ENCODE peak calls at places on chromosomes 4 and X, in nine cellular contexts. Y, M, V, O, T, W, Q, R and L are unnamed samples.

GRCh38 chr4:47466061-47466785 is 2.7 kb upstream of the COMMD8 start:
- DNase-seq in W (no peak), R (no peak), Q (no peak), O (no peak), M (no peak), V (no peak), T (no peak), Y (no peak), L (no peak)

GRCh38 chr4:35820026-35820425 is 424.3 kb downstream of the ARAP2 start:
- DNase-seq in R (no peak), M (no peak), T (no peak), Q (no peak), O (no peak), Y (no peak), W (no peak), V (no peak), L (no peak)

GRCh38 chrX:111671668-111672067 is 9.3 kb upstream of the ALG13 start:
- DNase-seq in Y (no peak), M (no peak), W (no peak), Q (no peak), O (no peak), R (no peak), V (no peak), T (no peak), L (no peak)

GRCh38 chr4:122156819-122157218 is 4.7 kb downstream of the BLTP1 start:
- DNase-seq in R (no peak), W (no peak), M (no peak), Q (no peak), T (peak; percentile 32), V (no peak), O (no peak), Y (no peak), L (no peak)

GRCh38 chrX:105876658-105877057 is 54.3 kb downstream of the NRK start:
- DNase-seq in Y (no peak), T (no peak), R (no peak), W (no peak), M (peak; percentile 49), V (no peak), Q (peak; percentile 16), O (no peak), L (peak; percentile 20)

GRCh38 chr4:114191496-114191895 is 212.0 kb upstream of the ARSJ start:
- DNase-seq in O (no peak), T (no peak), R (no peak), Q (no peak), M (no peak), V (no peak), W (no peak), Y (no peak), L (no peak)

GRCh38 chr4:182448281-182449151 is 205.3 kb downstream of the TENM3 start:
- DNase-seq in O (peak; percentile 24), T (peak; percentile 14), R (peak; percentile 88), M (peak; percentile 71), W (no peak), Y (peak; percentile 77), V (peak; percentile 78), Q (peak; percentile 97), L (peak; percentile 57)

GRCh38 chr4:143375326-143376073 is 38.8 kb downstream of the GAB1 start:
- DNase-seq in V (no peak), W (no peak), T (no peak), M (peak; percentile 71), Y (peak; percentile 43), O (no peak), R (no peak), Q (peak; percentile 35), L (peak; percentile 36)

GRCh38 chr4:68074397-68074796 is 55.3 kb downstream of the TMPRSS11F start:
- DNase-seq in V (no peak), T (no peak), Q (no peak), Y (no peak), O (no peak), W (peak; percentile 35), M (no peak), R (no peak), L (no peak)

GRCh38 chrX:154779261-154779660 is 16.6 kb downstream of the DKC1 start:
- DNase-seq in R (no peak), W (no peak), M (no peak), Q (no peak), T (no peak), O (no peak), V (no peak), Y (no peak), L (no peak)

GRCh38 chrX:39242187-39242586 is 440.9 kb downstream of the MID1IP1 start:
- DNase-seq in Q (peak; percentile 62), M (peak; percentile 42), T (peak; percentile 20), R (no peak), W (no peak), O (peak; percentile 7), V (no peak), Y (peak; percentile 52), L (peak; percentile 89)

GRCh38 chr4:167000141-167000852 is 234.0 kb downstream of the SPOCK3 start:
- DNase-seq in Y (no peak), M (no peak), T (no peak), V (no peak), W (peak; percentile 61), Q (no peak), O (no peak), R (no peak), L (no peak)

GRCh38 chr4:84644087-84644486 is 61.2 kb downstream of the CDS1 start:
- DNase-seq in V (no peak), T (no peak), M (no peak), R (no peak), O (no peak), Q (no peak), Y (no peak), W (no peak), L (no peak)
- H3K4me3 ChIP-seq in V (no peak overlapping the region), T (no peak overlapping the region), M (no peak overlapping the region), R (no peak overlapping the region), O (no peak overlapping the region), Q (no peak overlapping the region), Y (no peak overlapping the region), W (no peak overlapping the region), L (no peak overlapping the region)

GRCh38 chr4:8457646-8458045 is 17.1 kb downstream of the TRMT44 start:
- DNase-seq in V (no peak), T (no peak), O (no peak), M (no peak), W (no peak), R (no peak), Q (no peak), Y (no peak), L (no peak)
- H3K4me1 ChIP-seq in V (no peaks in the 10 kb centered on the region), T (no peaks in the 10 kb centered on the region), O (no peaks in the 10 kb centered on the region), M (no peaks in the 10 kb centered on the region), W (peaks cover 10% of the 10 kb centered on the region), R (no peaks in the 10 kb centered on the region), Q (no peaks in the 10 kb centered on the region), Y (no peaks in the 10 kb centered on the region), L (no peaks in the 10 kb centered on the region)

GRCh38 chr4:184392321-184392720 is 82.0 kb downstream of the IRF2 start:
- DNase-seq in W (no peak), Y (no peak), V (no peak), Q (no peak), O (no peak), M (no peak), T (no peak), R (no peak), L (no peak)
- H3K36me3 ChIP-seq in W (no peaks in the 10 kb centered on the region), Y (no peaks in the 10 kb centered on the region), V (no peaks in the 10 kb centered on the region), Q (peaks cover under 1% of the 10 kb centered on the region), O (peaks cover 61% of the 10 kb centered on the region), M (peaks cover 61% of the 10 kb centered on the region), T (peaks cover 49% of the 10 kb centered on the region), R (peaks cover 9% of the 10 kb centered on the region), L (peaks cover 2% of the 10 kb centered on the region)

DNA sequence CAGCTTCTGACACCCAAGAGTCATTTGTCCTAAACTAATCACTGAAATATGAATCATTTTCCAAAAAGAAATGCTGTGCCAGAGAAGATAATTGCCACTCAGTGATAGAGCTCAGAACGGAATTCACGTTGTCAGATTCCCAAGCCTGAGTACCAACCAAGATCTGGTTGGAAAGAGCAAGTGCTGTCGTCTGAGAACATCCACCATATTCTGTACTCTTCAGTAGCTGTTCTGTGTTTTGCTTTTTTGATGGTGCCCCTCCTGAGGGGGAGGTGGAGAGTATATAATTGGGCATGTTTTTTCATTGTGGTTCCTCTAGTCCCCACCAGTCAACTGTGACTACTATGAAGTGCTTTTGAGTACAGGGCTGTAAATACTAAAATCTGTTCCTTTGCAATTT is 13.2 kb downstream of the RUFY3 start:
- DNase-seq in W (no peak), R (no peak), Y (no peak), Q (no peak), O (no peak), M (no peak), V (no peak), T (peak; percentile 9), L (no peak)
- H3K4me3 ChIP-seq in W (no peak overlapping the region), R (peak overlapping the region; percentile 46), Y (peak overlapping the region; percentile 29), Q (no peak overlapping the region), O (peak overlapping the region; percentile 40), M (peak overlapping the region; percentile 46), V (peak overlapping the region; percentile 17), T (peak overlapping the region; percentile 15), L (no peak overlapping the region)

DNA sequence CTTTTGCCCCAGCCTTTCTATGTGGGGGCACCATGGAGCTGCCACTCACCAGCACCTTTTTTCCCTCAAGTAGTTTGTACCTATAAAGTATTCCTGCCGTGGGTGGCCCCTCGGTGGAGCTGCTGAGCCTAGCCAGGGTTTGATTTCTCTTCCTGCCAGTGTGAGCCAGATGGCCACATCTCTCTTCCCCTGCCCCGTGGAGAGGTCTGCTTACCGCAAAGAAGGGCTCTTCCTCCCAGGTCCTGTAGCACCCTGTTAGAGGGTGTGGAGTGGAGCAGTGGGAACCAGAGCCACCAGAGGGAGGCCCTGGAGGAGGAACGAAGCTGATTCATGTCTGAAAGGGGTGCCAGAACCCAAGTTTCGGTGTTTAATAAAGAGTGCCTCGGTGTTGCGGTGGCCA is 95.4 kb downstream of the PTTG2 start:
- DNase-seq in T (no peak), Y (no peak), R (no peak), M (no peak), W (no peak), Q (no peak), V (no peak), O (no peak), L (no peak)
- H3K4me1 ChIP-seq in T (no peaks in the 10 kb centered on the region), Y (no peaks in the 10 kb centered on the region), R (peaks cover 38% of the 10 kb centered on the region), M (no peaks in the 10 kb centered on the region), W (no peaks in the 10 kb centered on the region), Q (peaks cover 17% of the 10 kb centered on the region), V (no peaks in the 10 kb centered on the region), O (no peaks in the 10 kb centered on the region), L (no peaks in the 10 kb centered on the region)

DNA sequence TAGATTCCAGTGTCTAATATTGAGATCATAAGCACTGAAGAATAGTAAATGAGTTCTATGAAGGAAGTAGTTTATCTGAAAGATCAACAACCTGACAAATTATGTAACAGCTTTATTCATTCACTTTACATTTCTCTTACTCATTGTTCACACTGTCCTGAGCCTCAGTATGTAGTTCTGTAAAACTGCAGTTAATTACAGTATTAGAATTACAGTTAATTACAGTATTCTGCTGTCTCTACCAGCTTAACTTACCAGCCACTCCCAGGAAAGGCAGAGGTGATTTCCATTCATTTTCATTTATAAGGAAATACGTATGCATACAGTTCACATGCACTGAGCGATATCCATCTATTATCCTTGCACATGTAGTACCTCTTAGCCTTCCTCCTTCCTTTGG is 32.8 kb downstream of the NFKB1 start:
- DNase-seq in Q (no peak), T (no peak), R (no peak), M (no peak), O (no peak), W (no peak), V (no peak), Y (no peak), L (no peak)
- H3K36me3 ChIP-seq in Q (no peaks in the 10 kb centered on the region), T (no peaks in the 10 kb centered on the region), R (peaks cover 2% of the 10 kb centered on the region), M (peaks cover 6% of the 10 kb centered on the region), O (peaks cover 10% of the 10 kb centered on the region), W (no peaks in the 10 kb centered on the region), V (no peaks in the 10 kb centered on the region), Y (no peaks in the 10 kb centered on the region), L (peaks cover 5% of the 10 kb centered on the region)